ENCODE peak calls at places on chromosomes 11 and 22, in nine cellular contexts. One of them, this sample, is unnamed.

GRCh38 chr11:17063171-17064002 is 14.1 kb downstream of the RPS13 start:
- DNase-seq in stomach: peak
- DNase-seq in AG09309: no peak
- DNase-seq in nephron progenitor cell: peak
- DNase-seq in chondrocyte: no peak
- DNase-seq in WTC11: peak
- DNase-seq in suprapubic skin: no peak
- DNase-seq in HFFc6: peak
- DNase-seq in fibroblast of pulmonary artery: peak
- DNase-seq in this sample: peak

GRCh38 chr22:48607901-48608650 is 1219.6 kb downstream of the BRD1 start:
- DNase-seq in nephron progenitor cell: no peak
- DNase-seq in fibroblast of pulmonary artery: no peak
- DNase-seq in stomach: no peak
- DNase-seq in suprapubic skin: no peak
- DNase-seq in HFFc6: no peak
- DNase-seq in chondrocyte: no peak
- DNase-seq in WTC11: no peak
- DNase-seq in AG09309: no peak
- DNase-seq in this sample: no peak

GRCh38 chr11:47332303-47332711 is 20.2 kb downstream of the MYBPC3 start:
- DNase-seq in chondrocyte: no peak
- DNase-seq in nephron progenitor cell: no peak
- DNase-seq in AG09309: no peak
- DNase-seq in stomach: no peak
- DNase-seq in HFFc6: no peak
- DNase-seq in fibroblast of pulmonary artery: no peak
- DNase-seq in WTC11: no peak
- DNase-seq in suprapubic skin: no peak
- DNase-seq in this sample: no peak

GRCh38 chr11:12224537-12224893 is 114.1 kb downstream of the MICAL2 start:
- DNase-seq in suprapubic skin: peak
- DNase-seq in nephron progenitor cell: no peak
- DNase-seq in AG09309: no peak
- DNase-seq in chondrocyte: no peak
- DNase-seq in HFFc6: no peak
- DNase-seq in fibroblast of pulmonary artery: peak
- DNase-seq in stomach: peak
- DNase-seq in WTC11: no peak
- DNase-seq in this sample: peak

GRCh38 chr11:69911310-69912160 is 92.3 kb upstream of the FGF3 start:
- DNase-seq in AG09309: no peak
- DNase-seq in WTC11: peak
- DNase-seq in suprapubic skin: peak
- DNase-seq in nephron progenitor cell: peak
- DNase-seq in stomach: no peak
- DNase-seq in chondrocyte: peak
- DNase-seq in fibroblast of pulmonary artery: no peak
- DNase-seq in HFFc6: no peak
- DNase-seq in this sample: no peak

GRCh38 chr11:67276821-67277230 is 10.6 kb downstream of the GRK2 start:
- DNase-seq in stomach: peak
- DNase-seq in AG09309: no peak
- DNase-seq in chondrocyte: peak
- DNase-seq in nephron progenitor cell: peak
- DNase-seq in suprapubic skin: no peak
- DNase-seq in fibroblast of pulmonary artery: peak
- DNase-seq in HFFc6: peak
- DNase-seq in WTC11: peak
- DNase-seq in this sample: peak

GRCh38 chr11:112082729-112083128 is 3.8 kb downstream of the TIMM8B start:
- DNase-seq in AG09309: no peak
- DNase-seq in stomach: no peak
- DNase-seq in fibroblast of pulmonary artery: peak
- DNase-seq in nephron progenitor cell: no peak
- DNase-seq in suprapubic skin: no peak
- DNase-seq in chondrocyte: no peak
- DNase-seq in WTC11: no peak
- DNase-seq in HFFc6: peak
- DNase-seq in this sample: no peak

GRCh38 chr11:111846063-111846462 is 25.3 kb downstream of the ALG9 start:
- DNase-seq in nephron progenitor cell: no peak
- DNase-seq in AG09309: no peak
- DNase-seq in WTC11: no peak
- DNase-seq in fibroblast of pulmonary artery: peak
- DNase-seq in suprapubic skin: no peak
- DNase-seq in HFFc6: peak
- DNase-seq in chondrocyte: no peak
- DNase-seq in stomach: no peak
- DNase-seq in this sample: no peak

GRCh38 chr22:22058649-22059475 is 76.3 kb upstream of the TOP3B start:
- DNase-seq in suprapubic skin: no peak
- DNase-seq in fibroblast of pulmonary artery: no peak
- DNase-seq in HFFc6: no peak
- DNase-seq in stomach: no peak
- DNase-seq in nephron progenitor cell: no peak
- DNase-seq in WTC11: no peak
- DNase-seq in AG09309: no peak
- DNase-seq in chondrocyte: no peak
- DNase-seq in this sample: peak

GRCh38 chr22:22061085-22062077 is 78.8 kb upstream of the TOP3B start:
- DNase-seq in AG09309: peak
- DNase-seq in chondrocyte: no peak
- DNase-seq in suprapubic skin: no peak
- DNase-seq in fibroblast of pulmonary artery: peak
- DNase-seq in WTC11: no peak
- DNase-seq in HFFc6: peak
- DNase-seq in nephron progenitor cell: no peak
- DNase-seq in stomach: no peak
- DNase-seq in this sample: no peak

GRCh38 chr22:22062306-22062793 is 79.8 kb upstream of the TOP3B start:
- DNase-seq in nephron progenitor cell: no peak
- DNase-seq in AG09309: no peak
- DNase-seq in stomach: no peak
- DNase-seq in suprapubic skin: no peak
- DNase-seq in WTC11: no peak
- DNase-seq in chondrocyte: no peak
- DNase-seq in HFFc6: no peak
- DNase-seq in fibroblast of pulmonary artery: no peak
- DNase-seq in this sample: no peak

GRCh38 chr22:22059476-22060002 is 77.0 kb upstream of the TOP3B start:
- DNase-seq in chondrocyte: no peak
- DNase-seq in stomach: no peak
- DNase-seq in suprapubic skin: no peak
- DNase-seq in nephron progenitor cell: no peak
- DNase-seq in WTC11: no peak
- DNase-seq in fibroblast of pulmonary artery: no peak
- DNase-seq in HFFc6: no peak
- DNase-seq in AG09309: no peak
- DNase-seq in this sample: no peak

DNA sequence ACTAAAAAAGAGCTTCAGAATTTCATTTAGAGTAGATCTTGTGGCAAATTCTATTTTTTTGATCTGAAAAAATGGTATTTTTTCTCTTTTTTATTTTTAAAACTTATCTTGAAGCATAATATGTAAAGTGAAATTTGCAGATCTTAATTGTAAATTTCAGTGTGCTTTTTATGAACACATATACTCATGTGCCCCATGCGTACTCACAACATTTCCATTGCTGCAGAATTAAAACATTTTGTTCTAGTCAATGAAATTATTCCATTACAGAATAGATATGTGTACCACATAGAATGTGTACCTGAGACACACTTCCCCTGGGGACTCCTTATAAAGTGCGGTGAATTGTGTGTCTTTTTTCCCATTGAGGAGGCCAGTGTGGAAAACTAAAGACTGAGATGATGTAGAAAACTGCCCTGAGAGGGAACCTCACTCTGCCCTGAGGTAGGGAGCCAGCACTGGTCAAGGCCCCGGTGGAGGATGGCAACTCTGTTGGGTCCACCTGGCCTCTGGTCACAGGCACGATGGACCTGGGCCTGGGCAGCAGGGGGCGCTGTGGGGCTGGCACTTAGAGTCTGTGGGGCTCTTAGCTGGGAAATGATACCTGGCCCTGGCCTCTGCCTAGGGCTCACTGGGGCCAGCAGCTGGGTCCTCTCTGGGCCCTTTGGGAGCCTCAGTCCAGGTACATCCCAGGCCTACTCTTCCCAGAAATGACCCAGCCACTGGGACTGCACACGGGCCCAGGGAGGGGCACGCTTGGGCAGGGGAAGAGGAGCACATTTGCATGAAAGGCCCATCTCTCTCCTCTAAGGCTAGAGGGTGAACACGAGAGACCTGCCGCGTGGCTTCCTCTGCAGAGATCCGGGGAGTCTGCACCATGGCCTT is 77.9 kb upstream of the TOP3B start:
- DNase-seq in stomach: no peak
- DNase-seq in suprapubic skin: no peak
- DNase-seq in fibroblast of pulmonary artery: peak
- DNase-seq in chondrocyte: no peak
- DNase-seq in AG09309: no peak
- DNase-seq in HFFc6: peak
- DNase-seq in WTC11: peak
- DNase-seq in nephron progenitor cell: peak
- DNase-seq in this sample: peak
- TF ChIP-seq CTCF in stomach: no peak
- TF ChIP-seq CTCF in suprapubic skin: peak
- TF ChIP-seq CTCF in fibroblast of pulmonary artery: peak
- TF ChIP-seq CTCF in chondrocyte: peak
- TF ChIP-seq CTCF in AG09309: peak
- TF ChIP-seq CTCF in HFFc6: peak
- TF ChIP-seq CTCF in WTC11: peak
- TF ChIP-seq CTCF in nephron progenitor cell: peak
- TF ChIP-seq CTCF in this sample: peak

DNA sequence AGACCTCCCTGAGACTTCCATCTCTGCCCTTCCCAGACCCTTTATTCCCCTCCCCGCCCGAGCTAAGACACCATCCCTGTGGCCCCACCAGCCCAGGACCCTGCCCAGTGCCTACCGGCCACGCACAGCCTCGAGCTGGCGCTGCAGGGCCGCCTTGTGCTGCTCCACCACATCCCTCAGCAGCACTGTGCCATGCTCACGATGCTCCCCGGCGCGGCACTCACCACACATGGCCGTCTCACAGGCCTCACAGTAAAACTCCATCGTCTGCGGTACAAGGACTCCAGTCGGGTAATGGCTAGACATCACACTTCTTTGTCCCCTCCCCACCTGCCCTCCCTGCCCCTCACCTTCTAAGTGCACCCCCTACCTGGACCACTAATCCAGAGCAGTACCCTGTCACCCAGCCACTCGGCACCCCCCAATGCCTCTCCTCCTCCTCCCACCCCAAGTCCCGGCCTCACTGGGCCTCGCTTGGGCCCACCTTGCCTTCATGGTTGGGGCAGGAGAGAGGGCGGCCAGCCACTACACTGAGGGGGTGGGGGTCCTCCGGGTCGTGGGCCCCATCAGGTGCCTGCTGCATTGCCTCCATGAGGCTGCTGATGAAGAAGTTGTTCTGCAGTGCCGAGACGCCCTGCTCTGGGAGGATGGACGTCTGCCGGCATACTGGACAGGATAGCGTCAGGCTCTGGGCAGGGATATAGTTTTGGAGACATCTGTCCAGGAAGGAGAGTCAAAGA is 16.0 kb downstream of the TRIM3 start:
- DNase-seq in chondrocyte: no peak
- DNase-seq in stomach: no peak
- DNase-seq in nephron progenitor cell: no peak
- DNase-seq in HFFc6: no peak
- DNase-seq in WTC11: no peak
- DNase-seq in fibroblast of pulmonary artery: no peak
- DNase-seq in AG09309: no peak
- DNase-seq in suprapubic skin: no peak
- DNase-seq in this sample: no peak
- TF ChIP-seq CTCF in chondrocyte: no peak
- TF ChIP-seq CTCF in stomach: no peak
- TF ChIP-seq CTCF in nephron progenitor cell: no peak
- TF ChIP-seq CTCF in HFFc6: no peak
- TF ChIP-seq CTCF in WTC11: no peak
- TF ChIP-seq CTCF in fibroblast of pulmonary artery: no peak
- TF ChIP-seq CTCF in AG09309: no peak
- TF ChIP-seq CTCF in suprapubic skin: no peak
- TF ChIP-seq CTCF in this sample: no peak

GRCh38 chr11:63978551-63979235 is 4.3 kb downstream of the COX8A start:
- DNase-seq in chondrocyte: no peak
- DNase-seq in suprapubic skin: no peak
- DNase-seq in HFFc6: no peak
- DNase-seq in AG09309: no peak
- DNase-seq in WTC11: no peak
- DNase-seq in stomach: no peak
- DNase-seq in nephron progenitor cell: no peak
- DNase-seq in fibroblast of pulmonary artery: no peak
- DNase-seq in this sample: no peak

GRCh38 chr11:63979426-63979825 is 5.0 kb downstream of the COX8A start:
- DNase-seq in fibroblast of pulmonary artery: no peak
- DNase-seq in WTC11: no peak
- DNase-seq in HFFc6: no peak
- DNase-seq in AG09309: no peak
- DNase-seq in nephron progenitor cell: no peak
- DNase-seq in chondrocyte: no peak
- DNase-seq in stomach: no peak
- DNase-seq in suprapubic skin: no peak
- DNase-seq in this sample: no peak

GRCh38 chr11:63970902-63971301 is 3.5 kb upstream of the COX8A start:
- DNase-seq in stomach: no peak
- DNase-seq in WTC11: no peak
- DNase-seq in suprapubic skin: no peak
- DNase-seq in chondrocyte: no peak
- DNase-seq in AG09309: no peak
- DNase-seq in nephron progenitor cell: no peak
- DNase-seq in fibroblast of pulmonary artery: no peak
- DNase-seq in HFFc6: no peak
- DNase-seq in this sample: no peak

DNA sequence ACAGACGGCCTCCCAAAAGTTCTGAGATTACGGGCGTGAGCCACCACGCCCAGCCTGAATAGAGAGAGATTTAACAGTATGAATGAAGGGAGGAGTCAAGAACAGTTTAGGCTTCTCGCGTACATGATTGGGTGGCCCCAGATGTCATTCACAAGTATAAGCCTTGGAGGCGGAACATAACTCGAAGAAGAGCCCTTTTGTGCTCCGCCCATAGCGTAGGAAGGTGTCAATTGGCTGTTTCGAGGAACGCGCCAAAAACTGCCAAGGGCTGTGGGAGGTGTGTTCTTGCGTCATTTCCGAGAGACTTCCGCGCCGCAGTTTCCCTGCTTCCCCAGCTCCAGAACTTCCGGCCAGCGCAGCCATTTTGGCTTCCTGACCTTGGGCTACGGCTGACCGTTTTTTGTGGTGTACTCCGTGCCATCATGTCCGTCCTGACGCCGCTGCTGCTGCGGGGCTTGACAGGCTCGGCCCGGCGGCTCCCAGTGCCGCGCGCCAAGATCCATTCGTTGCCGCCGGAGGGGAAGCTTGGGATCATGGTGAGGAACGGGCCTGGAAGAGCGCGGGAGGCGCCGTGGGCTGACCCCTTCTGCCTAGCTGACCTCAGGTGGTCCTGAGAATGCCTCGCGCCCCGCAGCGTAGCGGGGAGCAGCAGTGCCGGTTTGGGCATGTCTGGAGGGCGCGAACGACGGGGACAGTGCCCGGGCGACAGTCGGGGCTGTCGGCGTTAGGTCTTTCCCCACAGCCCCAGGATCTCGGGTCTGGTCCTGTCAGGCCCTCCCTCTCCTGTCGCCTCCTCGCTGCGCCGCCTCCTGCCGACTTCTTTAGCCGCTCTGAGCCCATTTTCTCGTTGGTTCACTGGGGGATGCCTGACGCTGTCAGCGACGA is at the start of gene COX8A:
- DNase-seq in suprapubic skin: peak
- DNase-seq in nephron progenitor cell: peak
- DNase-seq in WTC11: peak
- DNase-seq in stomach: peak
- DNase-seq in HFFc6: peak
- DNase-seq in AG09309: peak
- DNase-seq in fibroblast of pulmonary artery: peak
- DNase-seq in chondrocyte: peak
- DNase-seq in this sample: peak
- TF ChIP-seq CTCF in suprapubic skin: no peak
- TF ChIP-seq CTCF in nephron progenitor cell: no peak
- TF ChIP-seq CTCF in WTC11: no peak
- TF ChIP-seq CTCF in stomach: no peak
- TF ChIP-seq CTCF in HFFc6: peak
- TF ChIP-seq CTCF in AG09309: peak
- TF ChIP-seq CTCF in fibroblast of pulmonary artery: peak
- TF ChIP-seq CTCF in chondrocyte: peak
- TF ChIP-seq CTCF in this sample: peak

DNA sequence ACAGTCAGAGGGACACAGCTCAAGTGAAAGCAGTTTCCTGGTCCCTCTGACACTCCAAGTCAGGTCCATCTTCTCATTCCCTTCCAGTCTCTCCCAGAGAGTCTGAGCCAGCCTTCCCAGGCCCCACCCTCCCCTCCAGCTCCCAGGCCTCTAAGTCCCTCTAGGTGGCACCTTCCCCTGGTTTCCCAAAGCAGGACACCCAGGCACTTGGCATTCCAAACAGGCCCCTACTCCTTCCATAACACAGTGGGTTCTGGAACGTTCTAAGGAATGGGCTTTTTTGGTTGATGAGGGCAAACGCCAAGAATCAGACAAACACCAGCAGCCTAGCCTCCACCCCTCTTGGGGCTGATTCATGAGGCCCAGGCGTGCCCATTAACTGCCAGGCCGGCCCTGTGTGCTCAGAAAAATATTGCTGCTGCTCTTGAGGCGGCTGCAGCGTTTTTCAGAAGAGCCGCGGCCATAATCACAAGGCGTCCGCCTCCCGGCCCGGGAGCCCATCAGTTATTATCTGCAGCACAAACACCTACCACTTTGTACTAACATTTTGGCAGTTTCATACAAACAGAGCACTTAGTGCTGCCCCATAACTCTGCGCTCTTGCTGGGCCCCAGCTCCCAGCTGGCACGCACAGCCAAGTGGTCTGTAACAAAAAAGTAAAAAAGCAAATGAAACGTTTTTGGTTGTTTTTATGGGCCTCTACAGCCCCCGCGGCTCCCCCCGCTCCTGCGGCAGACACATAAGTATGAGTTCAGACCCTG is 418.6 kb downstream of the SOX6 start:
- DNase-seq in WTC11: no peak
- DNase-seq in chondrocyte: no peak
- DNase-seq in fibroblast of pulmonary artery: no peak
- DNase-seq in nephron progenitor cell: no peak
- DNase-seq in stomach: no peak
- DNase-seq in AG09309: no peak
- DNase-seq in suprapubic skin: no peak
- DNase-seq in HFFc6: peak
- DNase-seq in this sample: no peak
- TF ChIP-seq CTCF in WTC11: no peak
- TF ChIP-seq CTCF in chondrocyte: peak
- TF ChIP-seq CTCF in fibroblast of pulmonary artery: no peak
- TF ChIP-seq CTCF in nephron progenitor cell: no peak
- TF ChIP-seq CTCF in stomach: no peak
- TF ChIP-seq CTCF in AG09309: no peak
- TF ChIP-seq CTCF in suprapubic skin: no peak
- TF ChIP-seq CTCF in HFFc6: no peak
- TF ChIP-seq CTCF in this sample: no peak